ENCODE peak calls at places on chromosomes 4 and X, in four cellular contexts. S is K562, P is GM12878, N is IMR-90. D is an unnamed sample.

GRCh38 chr4:55124337-55125076 is 888 bp downstream of the KDR start:
- DNase-seq in S (no peak), P (no peak), N (no peak), D (no peak)

GRCh38 chr4:166165829-166166420 is 292.9 kb downstream of the TLL1 start:
- DNase-seq in S (peak), P (peak), N (peak), D (peak)

GRCh38 chr4:103996637-103997036 is 276.9 kb upstream of the TACR3 start:
- DNase-seq in S (no peak), P (no peak), N (no peak), D (peak)

GRCh38 chr4:48255130-48255958 is 14.3 kb downstream of the TEC start:
- DNase-seq in S (peak), P (no peak), N (no peak), D (no peak)

GRCh38 chr4:8427761-8428287 is 12.7 kb downstream of the ACOX3 start:
- DNase-seq in S (no peak), P (no peak), N (peak), D (no peak)

GRCh38 chr4:108794136-108794535 is 31.3 kb upstream of the ETNPPL start:
- DNase-seq in S (no peak), P (no peak), N (peak), D (no peak)

GRCh38 chr4:177001271-177002175 is 208.8 kb upstream of the VEGFC start:
- DNase-seq in S (no peak), P (no peak), N (peak), D (no peak)

GRCh38 chr4:1211951-1212545 is 36.9 kb downstream of the CTBP1 start:
- DNase-seq in S (no peak), P (no peak), N (no peak), D (no peak)

GRCh38 chr4:117623321-117623720 is 411.0 kb upstream of the NDST3 start:
- DNase-seq in S (no peak), P (no peak), N (no peak), D (no peak)

GRCh38 chr4:77819409-77819835 is 254 bp upstream of the CNOT6L start:
- DNase-seq in S (peak), P (no peak), N (no peak), D (no peak)
- TF ChIP-seq ELK1 in S (no peak), P (no peak), N (no peak), D (no peak)

GRCh38 chr4:111937368-111937767 is 207.9 kb upstream of the FAM241A start:
- DNase-seq in S (no peak), P (no peak), N (peak), D (peak)
- TF ChIP-seq ELK1 in S (no peak), P (no peak), N (no peak), D (no peak)

GRCh38 chrX:154800508-154801207 is 4.6 kb downstream of the MPP1 start:
- DNase-seq in S (no peak), P (no peak), N (no peak), D (no peak)
- TF ChIP-seq ELK1 in S (no peak), P (no peak), N (no peak), D (no peak)

GRCh38 chr4:146428298-146428697 is 93.4 kb downstream of the SLC10A7 start:
- DNase-seq in S (no peak), P (no peak), N (peak), D (no peak)
- TF ChIP-seq ELK1 in S (no peak), P (no peak), N (no peak), D (no peak)

DNA sequence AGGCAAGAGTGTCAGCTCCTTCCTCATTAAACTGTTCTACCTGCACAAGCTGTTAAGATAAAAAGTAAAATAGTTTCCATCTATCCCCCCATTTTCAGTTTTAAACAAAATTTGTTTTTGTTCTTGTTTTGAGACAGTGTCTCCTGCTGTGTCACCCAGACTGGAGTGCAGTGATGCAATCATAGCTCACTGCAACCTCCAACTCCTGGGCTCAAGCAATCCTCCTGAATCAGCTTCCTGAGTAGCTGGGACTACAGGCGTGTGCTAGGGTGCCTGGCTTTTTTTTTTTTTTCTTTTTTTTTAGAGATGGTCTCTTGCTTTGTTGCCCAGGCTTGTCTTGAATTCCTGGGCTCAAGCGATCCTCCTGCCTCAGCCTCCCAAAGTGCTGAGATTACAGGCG is 105.4 kb downstream of the HS6ST2 start:
- DNase-seq in S (no peak), P (no peak), N (no peak), D (no peak)
- TF ChIP-seq ELK1 in S (no peak), P (no peak), N (no peak), D (no peak)

GRCh38 chrX:48688531-48689142 is 5.0 kb downstream of the WAS start:
- DNase-seq in S (no peak), P (no peak), N (no peak), D (no peak)
- TF ChIP-seq ELK1 in S (no peak), P (no peak), N (no peak), D (no peak)

D was measured in A549.